ENCODE peak calls at places on chromosomes 13 and 19, in seven cellular contexts. T is neural progenitor cell, O is left lung, M is left ventricle myocardium inferior, P is dorsolateral prefrontal cortex, B is ovary, V is cardiac muscle cell. J is an unnamed sample.
A peak's percentile ranks its signal among the peaks of the same experiment; 100 is the strongest.

GRCh38 chr13:73141292-73141771 is 82.5 kb downstream of the KLF5 start:
- DNase-seq in O (no peak), P (no peak), T (peak; percentile 13), M (no peak), B (no peak), V (peak; percentile 16), J (no peak)

GRCh38 chr19:31141301-31141700 is 207.9 kb downstream of the TSHZ3 start:
- DNase-seq in P (no peak), B (no peak), O (no peak), M (no peak), T (no peak), V (no peak), J (no peak)

GRCh38 chr19:5817218-5817617 is 12.4 kb downstream of the NRTN start:
- DNase-seq in T (no peak), M (no peak), V (no peak), B (no peak), P (no peak), O (no peak), J (no peak)

GRCh38 chr19:2820112-2820702 is 539 bp downstream of the ZNF554 start:
- DNase-seq in V (peak; percentile 52), B (peak; percentile 39), O (peak; percentile 32), M (no peak), T (peak; percentile 71), P (no peak), J (no peak)

GRCh38 chr13:45373116-45373606 is 32.2 kb upstream of the TPT1 start:
- DNase-seq in T (no peak), B (no peak), P (no peak), O (no peak), M (no peak), V (no peak), J (no peak)

GRCh38 chr19:48319647-48320537 is 5.5 kb upstream of the EMP3 start:
- DNase-seq in O (peak; percentile 86), V (peak; percentile 91), T (peak; percentile 92), P (peak; percentile 68), M (peak; percentile 82), B (peak; percentile 80), J (peak; percentile 95)

GRCh38 chr19:7395793-7396192 is 47.1 kb downstream of the ARHGEF18 start:
- DNase-seq in V (no peak), P (no peak), M (no peak), B (no peak), O (no peak), T (no peak), J (no peak)

GRCh38 chr13:106753241-106753640 is 185.3 kb upstream of the ARGLU1 start:
- DNase-seq in T (peak; percentile 31), B (no peak), P (no peak), V (peak; percentile 28), O (no peak), M (no peak), J (no peak)

GRCh38 chr19:55692681-55693081 is 17.7 kb downstream of the EPN1 start:
- DNase-seq in P (peak; percentile 7), M (peak; percentile 6), V (no peak), O (peak; percentile 24), T (no peak), B (no peak), J (peak; percentile 51)

GRCh38 chr19:43651758-43652545 is 12.3 kb upstream of the CADM4 start:
- DNase-seq in T (peak; percentile 75), O (peak; percentile 48), P (peak; percentile 54), M (no peak), B (peak; percentile 62), V (peak; percentile 74), J (no peak)

DNA sequence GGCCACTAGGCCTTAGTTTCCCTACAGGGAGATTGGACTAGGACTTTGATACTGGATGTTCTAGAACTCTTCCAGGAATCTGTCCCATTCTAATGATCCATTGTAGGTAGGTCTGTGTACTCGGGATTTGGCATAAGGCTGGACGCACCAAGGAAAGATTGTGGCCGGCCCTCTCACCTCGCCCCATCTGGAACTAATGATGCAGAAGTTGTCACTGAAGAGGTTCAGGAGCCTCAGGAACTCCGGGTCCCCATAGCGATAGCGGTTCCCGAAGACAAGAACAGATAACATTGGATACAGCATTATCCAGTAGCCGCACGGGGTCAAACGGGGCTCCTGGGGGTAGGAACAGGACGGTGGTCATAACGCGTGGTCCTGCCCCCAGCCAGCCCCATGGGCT is 11.2 kb downstream of the EGLN2 start:
- DNase-seq in M (no peak), P (no peak), V (no peak), O (no peak), B (no peak), T (no peak), J (peak; percentile 65)
- H3K4me3 ChIP-seq in M (peak overlapping the region; percentile 66), P (peak overlapping the region; percentile 57), V (no peak overlapping the region), O (peak overlapping the region; percentile 24), B (peak overlapping the region; percentile 45), T (peak overlapping the region; percentile 45), J (peak overlapping the region; percentile 50)

DNA sequence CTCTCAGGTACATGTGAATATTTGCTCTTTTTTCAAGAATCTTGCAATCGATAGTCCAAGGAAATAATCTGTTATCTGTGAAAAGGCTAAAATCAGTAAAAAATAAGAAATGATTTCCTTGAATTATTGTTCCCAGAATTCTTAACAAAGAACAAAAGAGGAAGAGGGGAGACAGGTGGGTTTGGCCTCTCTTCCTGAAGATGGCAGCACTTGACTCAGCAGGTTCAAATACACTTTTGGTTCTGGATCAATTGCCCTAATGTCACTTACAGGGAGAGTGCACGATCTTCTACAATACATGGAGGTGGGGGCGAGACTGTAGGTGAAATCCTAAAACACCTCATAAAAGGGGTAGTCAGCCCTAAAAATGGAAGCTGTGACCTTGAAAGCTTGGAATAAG is 358.7 kb downstream of the IRS2 start:
- DNase-seq in O (no peak), T (no peak), B (no peak), P (no peak), M (no peak), V (no peak), J (no peak)
- TF ChIP-seq CTCF in O (no peak), T (peak; percentile 16), B (no peak), P (no peak), M (no peak), V (no peak), J (no peak)

DNA sequence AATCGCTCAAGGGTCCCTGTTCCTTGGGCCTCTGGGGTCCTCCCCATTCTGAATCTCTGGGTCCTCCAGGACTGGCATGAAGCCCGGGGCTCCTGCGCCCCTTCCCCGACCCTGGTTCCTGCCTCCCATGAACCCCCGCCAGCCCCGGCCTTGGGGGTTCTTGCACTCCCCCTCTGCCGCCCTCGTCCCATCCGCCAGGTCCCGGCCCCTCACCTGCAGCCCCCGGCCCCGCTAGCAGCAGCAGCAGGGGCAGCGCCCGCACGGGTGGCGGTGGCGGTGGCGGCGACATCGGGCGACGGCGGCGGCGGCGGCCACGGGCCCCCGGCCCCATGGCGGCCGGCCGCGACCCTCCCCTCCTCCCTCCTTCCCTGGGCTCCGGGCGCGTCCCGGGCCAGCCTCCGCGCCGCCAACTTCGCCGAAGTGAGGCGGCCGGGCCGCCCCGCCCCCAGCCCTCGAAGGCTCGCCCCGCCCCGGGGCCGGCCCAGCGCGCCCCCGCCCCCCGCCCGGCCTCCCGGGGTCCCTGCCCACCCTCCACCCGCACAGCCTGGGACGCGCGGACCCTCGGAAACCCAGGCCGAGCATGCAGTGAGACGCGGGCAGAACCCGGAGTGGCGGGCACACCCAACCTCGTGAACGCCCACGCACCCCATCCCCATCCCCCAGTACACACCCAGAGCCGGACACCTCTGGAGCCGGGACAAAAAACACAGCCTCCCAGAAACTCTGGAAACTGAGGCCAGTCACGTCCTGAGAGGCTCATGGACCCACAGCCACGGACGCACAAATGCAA is at the start of gene NOTCH3:
- DNase-seq in P (no peak), M (no peak), O (no peak), T (peak; percentile 89), V (peak; percentile 83), B (no peak), J (no peak)
- H3K4me3 ChIP-seq in P (peak within 1 kb of the TSS; percentile 48), M (peak within 1 kb of the TSS; percentile 66), O (peak within 1 kb of the TSS; percentile 59), T (peak within 1 kb of the TSS; percentile 72), V (peak within 1 kb of the TSS; percentile 88), B (peak within 1 kb of the TSS; percentile 27), J (peak within 1 kb of the TSS; percentile 32)

GRCh38 chr19:42284641-42285341 is 15.7 kb downstream of the CIC start:
- DNase-seq in V (peak; percentile 38), P (no peak), O (peak; percentile 51), T (peak; percentile 56), M (no peak), B (peak; percentile 55), J (peak; percentile 92)
- TF ChIP-seq CTCF in V (no peak), P (no peak), O (no peak), T (no peak), M (no peak), B (no peak), J (no peak)

DNA sequence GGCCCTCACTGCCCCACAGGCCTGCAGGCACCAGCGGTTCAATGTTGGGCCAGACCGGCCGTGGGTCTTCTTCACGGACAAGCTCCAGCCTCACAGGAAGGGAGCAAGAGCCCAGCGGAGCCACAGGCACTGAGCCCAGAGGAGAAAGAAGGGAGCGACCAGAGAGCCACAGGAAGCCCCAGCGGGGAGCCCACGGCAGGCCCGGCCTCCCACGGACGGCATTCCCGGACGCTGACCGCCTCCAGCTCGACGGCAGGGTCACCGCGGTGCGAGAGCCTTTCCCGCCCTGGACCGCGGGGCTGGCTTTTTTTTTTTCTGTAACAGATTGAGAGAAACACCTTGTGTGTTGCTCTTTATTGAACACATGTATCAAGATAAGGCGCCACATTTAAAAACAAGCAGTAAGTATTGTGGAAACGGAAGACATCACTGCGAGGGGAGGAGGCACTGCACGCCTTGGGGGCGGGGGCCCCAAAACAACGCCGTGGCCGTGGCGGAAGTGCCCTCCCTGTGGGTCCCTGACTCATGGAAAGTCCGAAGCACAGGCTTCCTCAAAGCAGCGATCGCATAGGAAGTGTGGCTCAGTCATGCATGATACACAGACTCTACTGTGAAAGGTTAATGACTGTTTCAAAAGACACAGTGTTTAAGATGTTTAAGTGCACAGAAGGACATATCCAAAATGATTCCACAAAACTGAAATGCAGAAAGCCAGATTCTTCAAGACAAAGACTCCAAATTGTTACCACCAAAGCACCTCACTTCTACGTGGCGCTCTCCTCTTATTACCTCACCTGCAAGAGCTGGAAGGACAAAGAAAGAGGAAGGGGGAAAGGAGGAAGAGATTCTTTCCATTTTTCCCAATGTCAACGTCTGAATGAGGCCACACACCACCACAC is 3.5 kb downstream of the RASA3 start:
- DNase-seq in V (no peak), P (no peak), O (peak; percentile 88), M (peak; percentile 79), T (no peak), B (peak; percentile 51), J (peak; percentile 97)
- H3K4me3 ChIP-seq in V (no peak overlapping the region), P (peak overlapping the region; percentile 22), O (no peak overlapping the region), M (peak overlapping the region; percentile 53), T (no peak overlapping the region), B (no peak overlapping the region), J (peak overlapping the region; percentile 25)

GRCh38 chr13:75417006-75417384 is 65.0 kb downstream of the TBC1D4 start:
- DNase-seq in V (no peak), B (no peak), M (no peak), P (no peak), O (peak; percentile 48), T (no peak), J (no peak)

GRCh38 chr13:75415720-75416119 is 66.2 kb downstream of the TBC1D4 start:
- DNase-seq in P (no peak), M (no peak), B (no peak), T (no peak), V (no peak), O (no peak), J (no peak)

GRCh38 chr13:75417647-75418046 is 64.3 kb downstream of the TBC1D4 start:
- DNase-seq in B (no peak), V (no peak), P (no peak), T (no peak), M (no peak), O (no peak), J (no peak)

GRCh38 chr13:75418186-75418843 is 63.7 kb downstream of the TBC1D4 start:
- DNase-seq in O (no peak), M (no peak), P (no peak), V (no peak), T (no peak), B (no peak), J (no peak)

GRCh38 chr13:75416327-75417005 is 65.5 kb downstream of the TBC1D4 start:
- DNase-seq in O (no peak), P (no peak), M (no peak), V (peak; percentile 30), T (no peak), B (no peak), J (no peak)
- TF ChIP-seq CTCF in O (no peak), P (no peak), M (no peak), V (no peak), T (peak; percentile 27), B (no peak), J (no peak)